ENCODE peak calls at places on chromosomes 5 and 9, in nine cellular contexts. D is HFF-Myc, U is amniotic stem cell, Z is glomerular endothelial cell, F is spleen, P is mesendoderm, N is islet precursor cell, L is nucleus accumbens, R is uterus. Q is an unnamed sample.

GRCh38 chr9:80144856-80145255 is 573.1 kb downstream of the TLE4 start:
- DNase-seq in D (no peak), P (no peak), R (no peak), U (no peak), L (no peak), F (no peak), N (no peak), Z (no peak), Q (no peak)

GRCh38 chr9:110148384-110148783 is 59.6 kb downstream of the C9orf152 start:
- DNase-seq in R (no peak), L (no peak), N (no peak), D (no peak), F (peak; percentile 82), P (no peak), U (no peak), Z (no peak), Q (no peak)

GRCh38 chr5:150412319-150413175 is at the start of gene CD74:
- DNase-seq in D (no peak), N (peak; percentile 79), Z (no peak), F (peak; percentile 97), P (peak; percentile 72), U (no peak), L (peak; percentile 46), R (peak; percentile 88), Q (no peak)

GRCh38 chr5:178222292-178222691 is 10.3 kb downstream of the PHYKPL start:
- DNase-seq in F (no peak), U (no peak), R (no peak), P (no peak), L (no peak), N (no peak), Z (no peak), D (no peak), Q (peak; percentile 67)

GRCh38 chr5:133921069-133921468 is 47.4 kb downstream of the C5orf15 start:
- DNase-seq in P (no peak), U (no peak), Z (no peak), F (peak; percentile 38), D (no peak), L (no peak), N (no peak), R (no peak), Q (no peak)

GRCh38 chr5:139658928-139659667 is 10.9 kb downstream of the CXXC5 start:
- DNase-seq in L (peak; percentile 43), P (peak; percentile 91), Z (no peak), R (peak; percentile 63), N (peak; percentile 90), D (no peak), F (no peak), U (no peak), Q (no peak)

GRCh38 chr5:142962172-142962528 is 192.0 kb downstream of the ARHGAP26 start:
- DNase-seq in U (no peak), P (no peak), D (no peak), N (no peak), R (no peak), F (no peak), Z (no peak), L (no peak), Q (no peak)

GRCh38 chr5:92215116-92215515 is 832.0 kb upstream of the ARRDC3 start:
- DNase-seq in R (no peak), N (no peak), P (no peak), D (no peak), U (no peak), L (no peak), Z (no peak), F (no peak), Q (no peak)

GRCh38 chr5:164362021-164362420 is 856.6 kb downstream of the MAT2B start:
- DNase-seq in L (no peak), N (no peak), Z (no peak), F (no peak), U (no peak), R (no peak), D (no peak), P (no peak), Q (no peak)

GRCh38 chr5:16057277-16057676 is 122.3 kb downstream of the MARCHF11 start:
- DNase-seq in D (no peak), R (no peak), N (no peak), L (no peak), U (no peak), Z (no peak), P (no peak), F (no peak), Q (no peak)

GRCh38 chr9:86549434-86549833 is 195.2 kb upstream of the TUT7 start:
- DNase-seq in N (no peak), R (no peak), U (peak; percentile 81), D (peak; percentile 97), L (no peak), P (no peak), Z (no peak), F (no peak), Q (no peak)

GRCh38 chr9:97293207-97293721 is 14.2 kb upstream of the CCDC180 start:
- DNase-seq in L (no peak), P (peak; percentile 71), U (no peak), F (peak; percentile 77), N (peak; percentile 41), Z (peak; percentile 31), D (peak; percentile 61), R (peak; percentile 39), Q (no peak)

GRCh38 chr9:116391306-116391900 is 237.8 kb downstream of the PAPPA start:
- DNase-seq in Z (no peak), F (no peak), U (no peak), R (no peak), P (peak; percentile 66), N (peak; percentile 93), L (no peak), D (no peak), Q (no peak)

GRCh38 chr9:973295-973842 is 3.1 kb upstream of the DMRT3 start:
- DNase-seq in P (peak; percentile 9), Z (no peak), N (no peak), L (no peak), U (no peak), R (no peak), D (no peak), F (no peak), Q (no peak)

GRCh38 chr5:43049216-43049615 is 9.1 kb upstream of the ANXA2R start:
- DNase-seq in P (no peak), N (no peak), F (no peak), U (peak; percentile 37), D (no peak), L (no peak), Z (no peak), R (no peak), Q (no peak)

GRCh38 chr5:57692582-57693487 is 210.2 kb upstream of the ACTBL2 start:
- DNase-seq in F (no peak), Z (peak; percentile 84), D (peak; percentile 87), R (peak; percentile 52), U (peak; percentile 59), P (peak; percentile 96), N (peak; percentile 99), L (peak; percentile 80), Q (no peak)

GRCh38 chr5:51618234-51618633 is 235.0 kb downstream of the ISL1 start:
- DNase-seq in N (no peak), P (peak; percentile 2), F (no peak), L (no peak), Z (no peak), R (no peak), D (no peak), U (no peak), Q (no peak)

GRCh38 chr5:140558542-140558941 is 1.3 kb upstream of the SRA1 start:
- DNase-seq in L (no peak), Z (no peak), D (no peak), F (no peak), R (no peak), N (no peak), U (no peak), P (no peak), Q (no peak)

GRCh38 chr9:8395022-8395421 is 595.4 kb upstream of the DMAC1 start:
- DNase-seq in D (no peak), P (no peak), U (no peak), Z (no peak), F (no peak), N (no peak), L (no peak), R (no peak), Q (no peak)

GRCh38 chr9:85142461-85143401 is 473.2 kb downstream of the NTRK2 start:
- DNase-seq in F (no peak), N (no peak), P (peak; percentile 60), L (peak; percentile 9), R (no peak), D (peak; percentile 12), Z (no peak), U (no peak), Q (no peak)

GRCh38 chr5:140351609-140352334 is 5.4 kb upstream of the HBEGF start:
- DNase-seq in F (no peak), P (peak; percentile 83), R (peak; percentile 72), N (no peak), Z (peak; percentile 68), L (no peak), D (peak; percentile 60), U (peak; percentile 53), Q (no peak)

GRCh38 chr5:14444988-14445387 is 136.6 kb upstream of the OTULINL start:
- DNase-seq in P (peak; percentile 42), Z (no peak), U (no peak), N (no peak), R (no peak), L (no peak), D (no peak), F (no peak), Q (no peak)

GRCh38 chr5:147688965-147689364 is 93.6 kb downstream of the JAKMIP2 start:
- DNase-seq in U (no peak), N (no peak), P (no peak), R (peak; percentile 16), L (peak; percentile 13), F (no peak), Z (no peak), D (no peak), Q (no peak)

GRCh38 chr9:133807037-133807436 is 68.9 kb upstream of the SARDH start:
- DNase-seq in D (no peak), L (no peak), Z (no peak), N (no peak), U (no peak), P (no peak), F (no peak), R (no peak), Q (no peak)

GRCh38 chr9:119234636-119235035 is 134.6 kb downstream of the BRINP1 start:
- DNase-seq in D (no peak), L (no peak), F (no peak), R (no peak), Z (no peak), U (no peak), P (no peak), N (no peak), Q (no peak)

GRCh38 chr9:118809160-118809625 is 560.0 kb downstream of the BRINP1 start:
- DNase-seq in U (no peak), Z (no peak), F (peak; percentile 72), L (no peak), P (no peak), R (no peak), N (peak; percentile 80), D (no peak), Q (no peak)

GRCh38 chr5:6403416-6403815 is 25.1 kb upstream of the MED10 start:
- DNase-seq in D (no peak), N (peak; percentile 16), R (no peak), L (no peak), Z (no peak), F (no peak), P (no peak), U (no peak), Q (no peak)

GRCh38 chr5:15638341-15638740 is 138.4 kb downstream of the FBXL7 start:
- DNase-seq in F (no peak), L (no peak), P (no peak), D (no peak), Z (no peak), N (no peak), R (no peak), U (no peak), Q (no peak)

GRCh38 chr9:136996361-136997281 is at the start of gene CLIC3:
- DNase-seq in D (no peak), U (no peak), P (peak; percentile 58), Z (no peak), F (peak; percentile 88), L (no peak), N (peak; percentile 87), R (no peak), Q (no peak)

GRCh38 chr9:16421534-16421933 is 448.9 kb downstream of the BNC2 start:
- DNase-seq in U (no peak), P (peak; percentile 79), F (no peak), D (no peak), L (no peak), Z (no peak), R (no peak), N (no peak), Q (no peak)

GRCh38 chr5:35416217-35416988 is 186.1 kb upstream of the PRLR start:
- DNase-seq in U (no peak), N (no peak), D (no peak), L (no peak), P (no peak), Z (no peak), F (no peak), R (no peak), Q (no peak)

Q was measured in chondrocyte.